ENCODE peak calls at places on chromosomes 13 and 19, in ten cellular contexts. Z is fibroblast of mammary gland; N is GOT3; S is head of caudate nucleus; P is T-helper 2 cell; W is germinal center; F is stimulated activated CD4-positive, alpha-beta T cell treated with anti-CD3 and anti-CD28 coated beads, TNF-alpha, amount 100 ng/mL, for 24 hours; Y is CD8-positive, alpha-beta T cell; M is iris pigment epithelial cell; J is NCI-H524. H is an unnamed sample.

GRCh38 chr13:102724923-102725322 is 30.1 kb upstream of the METTL21C start:
- DNase-seq in Z (peak), N (no peak), S (peak), P (peak), W (no peak), F (no peak), Y (no peak), M (peak), J (peak), H (peak)

GRCh38 chr13:26377038-26377437 is 123.1 kb downstream of the CDK8 start:
- DNase-seq in Z (peak), N (no peak), S (peak), P (peak), W (peak), F (no peak), Y (no peak), M (peak), J (no peak), H (peak)

GRCh38 chr13:42820450-42820849 is 39.1 kb downstream of the FAM216B start:
- DNase-seq in Z (peak), N (no peak), S (no peak), P (no peak), W (no peak), F (no peak), Y (no peak), M (no peak), J (no peak), H (no peak)

GRCh38 chr13:114219406-114219805 is 15.3 kb upstream of the CDC16 start:
- DNase-seq in Z (no peak), N (no peak), S (no peak), P (no peak), W (no peak), F (no peak), Y (no peak), M (no peak), J (no peak), H (no peak)

GRCh38 chr19:39157275-39157996 is 31.9 kb downstream of the PAK4 start:
- DNase-seq in Z (peak), N (no peak), S (no peak), P (no peak), W (no peak), F (no peak), Y (no peak), M (peak), J (no peak), H (no peak)

GRCh38 chr19:49690656-49691242 is at the start of gene CPT1C:
- DNase-seq in Z (peak), N (no peak), S (peak), P (peak), W (peak), F (peak), Y (peak), M (peak), J (peak), H (no peak)

GRCh38 chr19:8482696-8483095 is 19.7 kb downstream of the PRAM1 start:
- DNase-seq in Z (no peak), N (no peak), S (no peak), P (no peak), W (no peak), F (no peak), Y (no peak), M (no peak), J (no peak), H (no peak)

GRCh38 chr13:108961542-108962125 is 332.2 kb downstream of the MYO16 start:
- DNase-seq in Z (peak), N (no peak), S (no peak), P (peak), W (peak), F (no peak), Y (peak), M (peak), J (no peak), H (peak)

GRCh38 chr19:13001502-13002388 is 6.5 kb downstream of the NFIX start:
- DNase-seq in Z (peak), N (no peak), S (peak), P (no peak), W (no peak), F (no peak), Y (no peak), M (peak), J (no peak), H (no peak)

GRCh38 chr19:3625996-3626472 is 556 bp downstream of the CACTIN start:
- DNase-seq in Z (no peak), N (no peak), S (no peak), P (peak), W (no peak), F (no peak), Y (no peak), M (peak), J (no peak), H (no peak)

GRCh38 chr13:29059837-29060236 is 239.7 kb downstream of the MTUS2 start:
- DNase-seq in Z (no peak), N (no peak), S (no peak), P (no peak), W (no peak), F (no peak), Y (no peak), M (no peak), J (peak), H (no peak)

GRCh38 chr19:36748431-36749275 is 24.0 kb downstream of the ZNF850 start:
- DNase-seq in Z (no peak), N (no peak), S (no peak), P (no peak), W (no peak), F (no peak), Y (no peak), M (no peak), J (no peak), H (no peak)

GRCh38 chr19:47110521-47111080 is 3.0 kb downstream of the ZC3H4 start:
- DNase-seq in Z (no peak), N (no peak), S (no peak), P (peak), W (no peak), F (no peak), Y (peak), M (no peak), J (no peak), H (no peak)

GRCh38 chr19:33047422-33047821 is 17.3 kb downstream of the RHPN2 start:
- DNase-seq in Z (no peak), N (no peak), S (no peak), P (no peak), W (no peak), F (no peak), Y (no peak), M (no peak), J (no peak), H (peak)

GRCh38 chr13:40381935-40382764 is 284.3 kb downstream of the FOXO1 start:
- DNase-seq in Z (no peak), N (no peak), S (peak), P (no peak), W (no peak), F (no peak), Y (no peak), M (no peak), J (no peak), H (no peak)

GRCh38 chr19:13155472-13156284 is 5.5 kb downstream of the IER2 start:
- DNase-seq in Z (peak), N (peak), S (peak), P (peak), W (peak), F (no peak), Y (peak), M (peak), J (no peak), H (peak)

GRCh38 chr13:109833071-109833470 is 46.7 kb upstream of the IRS2 start:
- DNase-seq in Z (no peak), N (no peak), S (no peak), P (no peak), W (no peak), F (no peak), Y (no peak), M (no peak), J (no peak), H (no peak)

GRCh38 chr13:110509971-110510786 is 51.3 kb downstream of the RAB20 start:
- DNase-seq in Z (no peak), N (no peak), S (no peak), P (no peak), W (no peak), F (no peak), Y (no peak), M (no peak), J (no peak), H (no peak)

H was measured in A549.